ENCODE peak calls at places on chromosomes 6 and 20, in seven cellular contexts. One of them, this sample, is unnamed.

GRCh38 chr6:73823832-73824231 is 127.8 kb downstream of the CD109 start:
- DNase-seq in stimulated activated CD8-positive, alpha-beta memory T cell treated with anti-CD3 and anti-CD28 coated beads, Interleukin-15, amount 100 ng/mL, for 1 hour: no peak
- DNase-seq in gastrocnemius medialis: no peak
- DNase-seq in activated CD4-positive, alpha-beta T cell treated with anti-CD3 and anti-CD28 coated beads, Interleukin-2, amount 50 U/mL, for 4 hours: no peak
- DNase-seq in heart left ventricle: no peak
- DNase-seq in GM13977: no peak
- DNase-seq in ecto neural progenitor cell: no peak
- DNase-seq in this sample: no peak

GRCh38 chr6:127053032-127053908 is 65.2 kb upstream of the RSPO3 start:
- DNase-seq in gastrocnemius medialis: no peak
- DNase-seq in stimulated activated CD8-positive, alpha-beta memory T cell treated with anti-CD3 and anti-CD28 coated beads, Interleukin-15, amount 100 ng/mL, for 1 hour: no peak
- DNase-seq in ecto neural progenitor cell: no peak
- DNase-seq in heart left ventricle: no peak
- DNase-seq in activated CD4-positive, alpha-beta T cell treated with anti-CD3 and anti-CD28 coated beads, Interleukin-2, amount 50 U/mL, for 4 hours: no peak
- DNase-seq in GM13977: no peak
- DNase-seq in this sample: no peak

GRCh38 chr20:61951695-61952533 is 113.8 kb downstream of the TAF4 start:
- DNase-seq in activated CD4-positive, alpha-beta T cell treated with anti-CD3 and anti-CD28 coated beads, Interleukin-2, amount 50 U/mL, for 4 hours: no peak
- DNase-seq in ecto neural progenitor cell: peak; percentile 88
- DNase-seq in stimulated activated CD8-positive, alpha-beta memory T cell treated with anti-CD3 and anti-CD28 coated beads, Interleukin-15, amount 100 ng/mL, for 1 hour: no peak
- DNase-seq in heart left ventricle: no peak
- DNase-seq in gastrocnemius medialis: no peak
- DNase-seq in GM13977: no peak
- DNase-seq in this sample: peak; percentile 37

GRCh38 chr6:30200551-30201281 is 12.5 kb downstream of the TRIM26 start:
- DNase-seq in GM13977: peak; percentile 71
- DNase-seq in activated CD4-positive, alpha-beta T cell treated with anti-CD3 and anti-CD28 coated beads, Interleukin-2, amount 50 U/mL, for 4 hours: no peak
- DNase-seq in stimulated activated CD8-positive, alpha-beta memory T cell treated with anti-CD3 and anti-CD28 coated beads, Interleukin-15, amount 100 ng/mL, for 1 hour: no peak
- DNase-seq in heart left ventricle: no peak
- DNase-seq in ecto neural progenitor cell: no peak
- DNase-seq in gastrocnemius medialis: no peak
- DNase-seq in this sample: no peak

GRCh38 chr6:31734703-31735500 is 1.4 kb downstream of the CLIC1 start:
- DNase-seq in ecto neural progenitor cell: peak; percentile 58
- DNase-seq in heart left ventricle: peak; percentile 74
- DNase-seq in GM13977: peak; percentile 79
- DNase-seq in gastrocnemius medialis: no peak
- DNase-seq in activated CD4-positive, alpha-beta T cell treated with anti-CD3 and anti-CD28 coated beads, Interleukin-2, amount 50 U/mL, for 4 hours: peak; percentile 32
- DNase-seq in stimulated activated CD8-positive, alpha-beta memory T cell treated with anti-CD3 and anti-CD28 coated beads, Interleukin-15, amount 100 ng/mL, for 1 hour: no peak
- DNase-seq in this sample: peak; percentile 52

GRCh38 chr6:142407685-142408273 is 106.0 kb downstream of the ADGRG6 start:
- DNase-seq in activated CD4-positive, alpha-beta T cell treated with anti-CD3 and anti-CD28 coated beads, Interleukin-2, amount 50 U/mL, for 4 hours: no peak
- DNase-seq in GM13977: no peak
- DNase-seq in ecto neural progenitor cell: no peak
- DNase-seq in heart left ventricle: no peak
- DNase-seq in stimulated activated CD8-positive, alpha-beta memory T cell treated with anti-CD3 and anti-CD28 coated beads, Interleukin-15, amount 100 ng/mL, for 1 hour: no peak
- DNase-seq in gastrocnemius medialis: no peak
- DNase-seq in this sample: no peak

GRCh38 chr6:78462728-78463127 is 404.6 kb upstream of the IRAK1BP1 start:
- DNase-seq in activated CD4-positive, alpha-beta T cell treated with anti-CD3 and anti-CD28 coated beads, Interleukin-2, amount 50 U/mL, for 4 hours: no peak
- DNase-seq in ecto neural progenitor cell: no peak
- DNase-seq in heart left ventricle: no peak
- DNase-seq in GM13977: no peak
- DNase-seq in gastrocnemius medialis: no peak
- DNase-seq in stimulated activated CD8-positive, alpha-beta memory T cell treated with anti-CD3 and anti-CD28 coated beads, Interleukin-15, amount 100 ng/mL, for 1 hour: no peak
- DNase-seq in this sample: no peak

GRCh38 chr6:142943746-142944125 is 1.2 kb downstream of the HIVEP2 start:
- DNase-seq in stimulated activated CD8-positive, alpha-beta memory T cell treated with anti-CD3 and anti-CD28 coated beads, Interleukin-15, amount 100 ng/mL, for 1 hour: no peak
- DNase-seq in ecto neural progenitor cell: peak; percentile 48
- DNase-seq in activated CD4-positive, alpha-beta T cell treated with anti-CD3 and anti-CD28 coated beads, Interleukin-2, amount 50 U/mL, for 4 hours: peak; percentile 16
- DNase-seq in heart left ventricle: no peak
- DNase-seq in GM13977: no peak
- DNase-seq in gastrocnemius medialis: no peak
- DNase-seq in this sample: no peak

GRCh38 chr20:57167971-57168693 is 98.3 kb downstream of the BMP7 start:
- DNase-seq in ecto neural progenitor cell: no peak
- DNase-seq in activated CD4-positive, alpha-beta T cell treated with anti-CD3 and anti-CD28 coated beads, Interleukin-2, amount 50 U/mL, for 4 hours: no peak
- DNase-seq in heart left ventricle: no peak
- DNase-seq in stimulated activated CD8-positive, alpha-beta memory T cell treated with anti-CD3 and anti-CD28 coated beads, Interleukin-15, amount 100 ng/mL, for 1 hour: no peak
- DNase-seq in GM13977: no peak
- DNase-seq in gastrocnemius medialis: no peak
- DNase-seq in this sample: peak; percentile 26

GRCh38 chr20:53829706-53830521 is 236.3 kb upstream of the ZNF217 start:
- DNase-seq in GM13977: no peak
- DNase-seq in heart left ventricle: no peak
- DNase-seq in stimulated activated CD8-positive, alpha-beta memory T cell treated with anti-CD3 and anti-CD28 coated beads, Interleukin-15, amount 100 ng/mL, for 1 hour: no peak
- DNase-seq in ecto neural progenitor cell: no peak
- DNase-seq in gastrocnemius medialis: no peak
- DNase-seq in activated CD4-positive, alpha-beta T cell treated with anti-CD3 and anti-CD28 coated beads, Interleukin-2, amount 50 U/mL, for 4 hours: no peak
- DNase-seq in this sample: no peak

GRCh38 chr6:44567406-44567805 is 179.9 kb downstream of the CDC5L start:
- DNase-seq in activated CD4-positive, alpha-beta T cell treated with anti-CD3 and anti-CD28 coated beads, Interleukin-2, amount 50 U/mL, for 4 hours: no peak
- DNase-seq in stimulated activated CD8-positive, alpha-beta memory T cell treated with anti-CD3 and anti-CD28 coated beads, Interleukin-15, amount 100 ng/mL, for 1 hour: no peak
- DNase-seq in ecto neural progenitor cell: no peak
- DNase-seq in gastrocnemius medialis: no peak
- DNase-seq in heart left ventricle: no peak
- DNase-seq in GM13977: no peak
- DNase-seq in this sample: peak; percentile 53

GRCh38 chr20:45913105-45913504 is 1.1 kb upstream of the PLTP start:
- DNase-seq in ecto neural progenitor cell: no peak
- DNase-seq in stimulated activated CD8-positive, alpha-beta memory T cell treated with anti-CD3 and anti-CD28 coated beads, Interleukin-15, amount 100 ng/mL, for 1 hour: no peak
- DNase-seq in activated CD4-positive, alpha-beta T cell treated with anti-CD3 and anti-CD28 coated beads, Interleukin-2, amount 50 U/mL, for 4 hours: no peak
- DNase-seq in gastrocnemius medialis: no peak
- DNase-seq in heart left ventricle: no peak
- DNase-seq in GM13977: no peak
- DNase-seq in this sample: no peak

GRCh38 chr20:58709703-58710039 is 17.1 kb downstream of the NPEPL1 start:
- DNase-seq in gastrocnemius medialis: no peak
- DNase-seq in heart left ventricle: no peak
- DNase-seq in activated CD4-positive, alpha-beta T cell treated with anti-CD3 and anti-CD28 coated beads, Interleukin-2, amount 50 U/mL, for 4 hours: no peak
- DNase-seq in stimulated activated CD8-positive, alpha-beta memory T cell treated with anti-CD3 and anti-CD28 coated beads, Interleukin-15, amount 100 ng/mL, for 1 hour: no peak
- DNase-seq in ecto neural progenitor cell: no peak
- DNase-seq in GM13977: no peak
- DNase-seq in this sample: peak; percentile 13

GRCh38 chr6:2999005-2999620 is 581 bp upstream of the NQO2 start:
- DNase-seq in GM13977: no peak
- DNase-seq in ecto neural progenitor cell: no peak
- DNase-seq in heart left ventricle: peak; percentile 79
- DNase-seq in stimulated activated CD8-positive, alpha-beta memory T cell treated with anti-CD3 and anti-CD28 coated beads, Interleukin-15, amount 100 ng/mL, for 1 hour: no peak
- DNase-seq in gastrocnemius medialis: no peak
- DNase-seq in activated CD4-positive, alpha-beta T cell treated with anti-CD3 and anti-CD28 coated beads, Interleukin-2, amount 50 U/mL, for 4 hours: peak; percentile 60
- DNase-seq in this sample: peak; percentile 58

GRCh38 chr6:17813561-17813960 is 106.8 kb upstream of the NUP153 start:
- DNase-seq in stimulated activated CD8-positive, alpha-beta memory T cell treated with anti-CD3 and anti-CD28 coated beads, Interleukin-15, amount 100 ng/mL, for 1 hour: no peak
- DNase-seq in activated CD4-positive, alpha-beta T cell treated with anti-CD3 and anti-CD28 coated beads, Interleukin-2, amount 50 U/mL, for 4 hours: no peak
- DNase-seq in ecto neural progenitor cell: no peak
- DNase-seq in GM13977: no peak
- DNase-seq in gastrocnemius medialis: no peak
- DNase-seq in heart left ventricle: no peak
- DNase-seq in this sample: no peak

GRCh38 chr20:49701313-49701731 is 12.4 kb downstream of the B4GALT5 start:
- DNase-seq in activated CD4-positive, alpha-beta T cell treated with anti-CD3 and anti-CD28 coated beads, Interleukin-2, amount 50 U/mL, for 4 hours: no peak
- DNase-seq in GM13977: no peak
- DNase-seq in heart left ventricle: no peak
- DNase-seq in ecto neural progenitor cell: no peak
- DNase-seq in gastrocnemius medialis: no peak
- DNase-seq in stimulated activated CD8-positive, alpha-beta memory T cell treated with anti-CD3 and anti-CD28 coated beads, Interleukin-15, amount 100 ng/mL, for 1 hour: no peak
- DNase-seq in this sample: peak; percentile 52

GRCh38 chr6:134111062-134111677 is 58.7 kb upstream of the SLC2A12 start:
- DNase-seq in GM13977: peak; percentile 81
- DNase-seq in ecto neural progenitor cell: no peak
- DNase-seq in heart left ventricle: no peak
- DNase-seq in activated CD4-positive, alpha-beta T cell treated with anti-CD3 and anti-CD28 coated beads, Interleukin-2, amount 50 U/mL, for 4 hours: no peak
- DNase-seq in stimulated activated CD8-positive, alpha-beta memory T cell treated with anti-CD3 and anti-CD28 coated beads, Interleukin-15, amount 100 ng/mL, for 1 hour: no peak
- DNase-seq in gastrocnemius medialis: no peak
- DNase-seq in this sample: peak; percentile 37

GRCh38 chr6:11096109-11096508 is 2.5 kb downstream of the SMIM13 start:
- DNase-seq in ecto neural progenitor cell: peak; percentile 52
- DNase-seq in stimulated activated CD8-positive, alpha-beta memory T cell treated with anti-CD3 and anti-CD28 coated beads, Interleukin-15, amount 100 ng/mL, for 1 hour: no peak
- DNase-seq in activated CD4-positive, alpha-beta T cell treated with anti-CD3 and anti-CD28 coated beads, Interleukin-2, amount 50 U/mL, for 4 hours: no peak
- DNase-seq in gastrocnemius medialis: no peak
- DNase-seq in heart left ventricle: no peak
- DNase-seq in GM13977: no peak
- DNase-seq in this sample: no peak

GRCh38 chr6:116772450-116772849 is 6.9 kb upstream of the FAM162B start:
- DNase-seq in stimulated activated CD8-positive, alpha-beta memory T cell treated with anti-CD3 and anti-CD28 coated beads, Interleukin-15, amount 100 ng/mL, for 1 hour: no peak
- DNase-seq in activated CD4-positive, alpha-beta T cell treated with anti-CD3 and anti-CD28 coated beads, Interleukin-2, amount 50 U/mL, for 4 hours: no peak
- DNase-seq in heart left ventricle: no peak
- DNase-seq in GM13977: no peak
- DNase-seq in ecto neural progenitor cell: no peak
- DNase-seq in gastrocnemius medialis: no peak
- DNase-seq in this sample: no peak

GRCh38 chr6:20629509-20629908 is 95.3 kb downstream of the CDKAL1 start:
- DNase-seq in gastrocnemius medialis: no peak
- DNase-seq in heart left ventricle: no peak
- DNase-seq in stimulated activated CD8-positive, alpha-beta memory T cell treated with anti-CD3 and anti-CD28 coated beads, Interleukin-15, amount 100 ng/mL, for 1 hour: no peak
- DNase-seq in activated CD4-positive, alpha-beta T cell treated with anti-CD3 and anti-CD28 coated beads, Interleukin-2, amount 50 U/mL, for 4 hours: no peak
- DNase-seq in ecto neural progenitor cell: no peak
- DNase-seq in GM13977: no peak
- DNase-seq in this sample: no peak

This sample was measured in testis.